ENCODE peak calls at places on chromosomes 1 and 21, in eight cellular contexts. V is NCI-H2081 treated with DMSO at 0.1 percent for 48 hours; Q is HFF-Myc; T is amniotic epithelial cell; C is GM19239; R is activated CD8-positive, alpha-beta memory T cell treated with anti-CD3 and anti-CD28 coated beads, Interleukin-2, amount 10 ng/mL, durations not matched to agents 7 days and 5 days; H is NT2/D1; D is astrocyte of the spinal cord. L is an unnamed sample.

GRCh38 chr1:42146916-42147320 is 6.3 kb upstream of the GUCA2B start:
- DNase-seq in D (peak; percentile 43), Q (no peak), C (peak; percentile 65), R (peak; percentile 78), T (peak; percentile 38), V (peak; percentile 54), H (peak; percentile 75), L (peak; percentile 54)

GRCh38 chr1:21935891-21936365 is 1.2 kb downstream of the HSPG2 start:
- DNase-seq in H (no peak), R (no peak), T (no peak), Q (no peak), V (no peak), C (no peak), D (no peak), L (peak; percentile 35)

GRCh38 chr1:111571987-111572386 is 47.6 kb upstream of the RAP1A start:
- DNase-seq in V (no peak), H (no peak), T (peak; percentile 92), D (peak; percentile 50), Q (no peak), C (no peak), R (no peak), L (no peak)

GRCh38 chr1:182392045-182393028 is 747 bp upstream of the GLUL start:
- DNase-seq in T (peak; percentile 26), D (peak; percentile 29), R (no peak), H (no peak), C (no peak), Q (no peak), V (no peak), L (peak; percentile 50)

GRCh38 chr1:96259399-96259798 is 462.2 kb upstream of the PTBP2 start:
- DNase-seq in V (no peak), R (no peak), H (peak; percentile 80), T (peak; percentile 11), C (no peak), Q (no peak), D (no peak), L (no peak)

GRCh38 chr1:8763888-8764287 is 53.6 kb downstream of the RERE start:
- DNase-seq in H (no peak), Q (no peak), T (peak; percentile 70), V (no peak), C (no peak), D (no peak), R (no peak), L (peak; percentile 54)

GRCh38 chr21:33096426-33096825 is 26.5 kb downstream of the OLIG1 start:
- DNase-seq in D (no peak), T (no peak), R (no peak), V (no peak), H (no peak), C (no peak), Q (no peak), L (no peak)

GRCh38 chr1:152999818-153000217 is 1.7 kb upstream of the SPRR3 start:
- DNase-seq in Q (no peak), V (no peak), T (no peak), C (no peak), R (no peak), H (no peak), D (no peak), L (no peak)

GRCh38 chr1:33365560-33365997 is 44.7 kb upstream of the A3GALT2 start:
- DNase-seq in D (peak; percentile 82), R (no peak), C (no peak), Q (no peak), V (no peak), H (no peak), T (peak; percentile 90), L (peak; percentile 87)

GRCh38 chr1:110068646-110069301 is 1.7 kb downstream of the ALX3 start:
- DNase-seq in Q (no peak), H (no peak), D (no peak), C (no peak), T (no peak), V (no peak), R (no peak), L (peak; percentile 26)

GRCh38 chr1:201298381-201299367 is 15.4 kb downstream of the PKP1 start:
- DNase-seq in R (no peak), V (no peak), H (no peak), C (no peak), D (no peak), Q (no peak), T (no peak), L (no peak)

GRCh38 chr1:173258484-173259264 is 51.5 kb upstream of the TNFSF4 start:
- DNase-seq in C (no peak), H (no peak), V (no peak), R (no peak), Q (no peak), T (no peak), D (no peak), L (peak; percentile 40)

GRCh38 chr1:206117151-206117948 is at the start of gene AVPR1B:
- DNase-seq in C (no peak), T (no peak), V (no peak), R (peak; percentile 37), H (peak; percentile 35), D (peak; percentile 8), Q (no peak), L (peak; percentile 18)

GRCh38 chr1:99648107-99648506 is 2.2 kb downstream of the PALMD start:
- DNase-seq in T (no peak), V (no peak), C (no peak), D (no peak), R (no peak), H (no peak), Q (no peak), L (no peak)

GRCh38 chr1:160064164-160064563 is 5.8 kb downstream of the KCNJ10 start:
- DNase-seq in T (no peak), V (no peak), H (no peak), D (no peak), R (no peak), C (no peak), Q (no peak), L (no peak)

GRCh38 chr1:90851711-90852050 is 134.6 kb upstream of the BARHL2 start:
- DNase-seq in C (no peak), D (no peak), T (no peak), R (no peak), V (no peak), H (no peak), Q (no peak), L (no peak)

GRCh38 chr1:150981805-150982712 is at the start of gene ANXA9:
- DNase-seq in D (no peak), V (no peak), H (no peak), T (peak; percentile 57), R (no peak), Q (no peak), C (no peak), L (peak; percentile 30)

GRCh38 chr1:78176448-78176847 is 130.7 kb downstream of the GIPC2 start:
- DNase-seq in D (peak; percentile 88), H (no peak), Q (peak; percentile 67), V (peak; percentile 7), R (no peak), C (no peak), T (peak; percentile 79), L (peak; percentile 34)

GRCh38 chr1:10339815-10340214 is 59.0 kb upstream of the PGD start:
- DNase-seq in C (no peak), H (peak; percentile 44), R (no peak), D (peak; percentile 74), Q (peak; percentile 10), T (peak; percentile 61), V (no peak), L (peak; percentile 22)

GRCh38 chr21:43645414-43645891 is 13.8 kb downstream of the HSF2BP start:
- DNase-seq in Q (peak; percentile 35), T (peak; percentile 90), C (no peak), H (no peak), V (no peak), R (peak; percentile 61), D (peak; percentile 86), L (peak; percentile 92)

GRCh38 chr21:44303490-44303981 is 3.7 kb downstream of the PFKL start:
- DNase-seq in R (no peak), D (no peak), V (no peak), T (no peak), C (no peak), Q (no peak), H (no peak), L (no peak)

GRCh38 chr1:10960954-10961833 is 51.3 kb upstream of the TARDBP start:
- DNase-seq in D (peak; percentile 55), T (peak; percentile 47), R (peak; percentile 86), C (peak; percentile 80), Q (no peak), V (no peak), H (peak; percentile 65), L (peak; percentile 71)

L was measured in mesenchymal stem cell.